ENCODE peak calls at places on chromosome 16, in ten cellular contexts. One of them, this sample, is unnamed.

GRCh38 chr16:53754938-53755910 is 51.3 kb downstream of the FTO start:
- DNase-seq in breast epithelium: no peak
- DNase-seq in HCT116: no peak
- DNase-seq in Caco-2: peak
- DNase-seq in left lung: no peak
- DNase-seq in AG10803: peak
- DNase-seq in osteocyte: no peak
- DNase-seq in SK-N-DZ: peak
- DNase-seq in HFF-Myc: no peak
- DNase-seq in nucleus accumbens: no peak
- DNase-seq in this sample: no peak

GRCh38 chr16:52399116-52399515 is 147.8 kb downstream of the TOX3 start:
- DNase-seq in breast epithelium: no peak
- DNase-seq in HCT116: no peak
- DNase-seq in Caco-2: no peak
- DNase-seq in left lung: no peak
- DNase-seq in AG10803: no peak
- DNase-seq in osteocyte: no peak
- DNase-seq in SK-N-DZ: no peak
- DNase-seq in HFF-Myc: no peak
- DNase-seq in nucleus accumbens: no peak
- DNase-seq in this sample: no peak

GRCh38 chr16:77113835-77114234 is 77.2 kb upstream of the MON1B start:
- DNase-seq in breast epithelium: no peak
- DNase-seq in HCT116: no peak
- DNase-seq in Caco-2: no peak
- DNase-seq in left lung: no peak
- DNase-seq in AG10803: no peak
- DNase-seq in osteocyte: no peak
- DNase-seq in SK-N-DZ: no peak
- DNase-seq in HFF-Myc: no peak
- DNase-seq in nucleus accumbens: no peak
- DNase-seq in this sample: no peak

GRCh38 chr16:56673916-56674315 is 4.3 kb downstream of the MT1H start:
- DNase-seq in breast epithelium: no peak
- DNase-seq in HCT116: no peak
- DNase-seq in Caco-2: peak
- DNase-seq in left lung: no peak
- DNase-seq in AG10803: no peak
- DNase-seq in osteocyte: no peak
- DNase-seq in SK-N-DZ: peak
- DNase-seq in HFF-Myc: no peak
- DNase-seq in nucleus accumbens: no peak
- DNase-seq in this sample: peak

GRCh38 chr16:51490866-51491265 is 339.8 kb upstream of the SALL1 start:
- DNase-seq in breast epithelium: no peak
- DNase-seq in HCT116: no peak
- DNase-seq in Caco-2: no peak
- DNase-seq in left lung: no peak
- DNase-seq in AG10803: no peak
- DNase-seq in osteocyte: no peak
- DNase-seq in SK-N-DZ: no peak
- DNase-seq in HFF-Myc: no peak
- DNase-seq in nucleus accumbens: no peak
- DNase-seq in this sample: no peak

GRCh38 chr16:87854053-87854906 is 15.0 kb downstream of the SLC7A5 start:
- DNase-seq in breast epithelium: no peak
- DNase-seq in HCT116: no peak
- DNase-seq in Caco-2: no peak
- DNase-seq in left lung: no peak
- DNase-seq in AG10803: no peak
- DNase-seq in osteocyte: no peak
- DNase-seq in SK-N-DZ: no peak
- DNase-seq in HFF-Myc: no peak
- DNase-seq in nucleus accumbens: no peak
- DNase-seq in this sample: no peak

GRCh38 chr16:928526-928925 is 42.3 kb downstream of the LMF1 start:
- DNase-seq in breast epithelium: no peak
- DNase-seq in HCT116: no peak
- DNase-seq in Caco-2: no peak
- DNase-seq in left lung: no peak
- DNase-seq in AG10803: no peak
- DNase-seq in osteocyte: no peak
- DNase-seq in SK-N-DZ: no peak
- DNase-seq in HFF-Myc: no peak
- DNase-seq in nucleus accumbens: no peak
- DNase-seq in this sample: no peak

GRCh38 chr16:85379041-85380001 is 233.8 kb upstream of the GSE1 start:
- DNase-seq in breast epithelium: no peak
- DNase-seq in HCT116: no peak
- DNase-seq in Caco-2: no peak
- DNase-seq in left lung: no peak
- DNase-seq in AG10803: no peak
- DNase-seq in osteocyte: no peak
- DNase-seq in SK-N-DZ: no peak
- DNase-seq in HFF-Myc: no peak
- DNase-seq in nucleus accumbens: no peak
- DNase-seq in this sample: no peak

GRCh38 chr16:85173981-85174751 is 61.9 kb upstream of the CIBAR2 start:
- DNase-seq in breast epithelium: no peak
- DNase-seq in HCT116: peak
- DNase-seq in Caco-2: peak
- DNase-seq in left lung: no peak
- DNase-seq in AG10803: peak
- DNase-seq in osteocyte: no peak
- DNase-seq in SK-N-DZ: peak
- DNase-seq in HFF-Myc: peak
- DNase-seq in nucleus accumbens: no peak
- DNase-seq in this sample: no peak

GRCh38 chr16:66521227-66521626 is 28.7 kb downstream of the TK2 start:
- DNase-seq in breast epithelium: no peak
- DNase-seq in HCT116: no peak
- DNase-seq in Caco-2: no peak
- DNase-seq in left lung: peak
- DNase-seq in AG10803: no peak
- DNase-seq in osteocyte: no peak
- DNase-seq in SK-N-DZ: no peak
- DNase-seq in HFF-Myc: no peak
- DNase-seq in nucleus accumbens: no peak
- DNase-seq in this sample: no peak

GRCh38 chr16:79601092-79601977 is 798 bp upstream of the MAF start:
- DNase-seq in breast epithelium: no peak
- DNase-seq in HCT116: no peak
- DNase-seq in Caco-2: peak
- DNase-seq in left lung: peak
- DNase-seq in AG10803: peak
- DNase-seq in osteocyte: peak
- DNase-seq in SK-N-DZ: no peak
- DNase-seq in HFF-Myc: no peak
- DNase-seq in nucleus accumbens: peak
- DNase-seq in this sample: peak

GRCh38 chr16:70630960-70631745 is 15.2 kb upstream of the IL34 start:
- DNase-seq in breast epithelium: no peak
- DNase-seq in HCT116: no peak
- DNase-seq in Caco-2: no peak
- DNase-seq in left lung: no peak
- DNase-seq in AG10803: no peak
- DNase-seq in osteocyte: no peak
- DNase-seq in SK-N-DZ: no peak
- DNase-seq in HFF-Myc: no peak
- DNase-seq in nucleus accumbens: no peak
- DNase-seq in this sample: no peak

This sample was measured in head of caudate nucleus.